ENCODE peak calls at places on chromosomes 4 and X, in four cellular contexts. I is BE2C; F is right lobe of liver; L is CD8-positive, alpha-beta T cell. Y is an unnamed sample. For H3K4me1, the result is how much of the 10 kb centered on the place peaks cover.

GRCh38 chrX:25726539-25726938 is 411.6 kb upstream of the MAGEB18 start:
- DNase-seq in L (no peak), I (no peak), F (no peak), Y (no peak)

GRCh38 chr4:23041501-23041900 is 348.8 kb downstream of the GBA3 start:
- DNase-seq in L (no peak), F (no peak), I (no peak), Y (no peak)

GRCh38 chr4:40046311-40046980 is 10.2 kb upstream of the N4BP2 start:
- DNase-seq in F (peak), L (no peak), I (no peak), Y (no peak)

GRCh38 chr4:56129431-56129861 is 180.7 kb downstream of the CEP135 start:
- DNase-seq in L (no peak), I (peak), F (peak), Y (peak)

GRCh38 chr4:175419120-175419774 is 392.8 kb downstream of the GPM6A start:
- DNase-seq in F (no peak), I (no peak), L (no peak), Y (no peak)

GRCh38 chr4:67332627-67333026 is 212.7 kb downstream of the CENPC start:
- DNase-seq in I (peak), F (no peak), L (no peak), Y (peak)

GRCh38 chrX:133749370-133749769 is 236.0 kb downstream of the GPC3 start:
- DNase-seq in L (no peak), F (no peak), I (no peak), Y (no peak)

GRCh38 chr4:83393908-83394307 is 59.3 kb upstream of the HPSE start:
- DNase-seq in L (no peak), F (no peak), I (no peak), Y (no peak)

GRCh38 chr4:162010362-162010761 is 153.4 kb downstream of the FSTL5 start:
- DNase-seq in F (no peak), I (no peak), L (no peak), Y (no peak)

GRCh38 chr4:182143822-182144620 is 99.2 kb upstream of the TENM3 start:
- DNase-seq in L (no peak), I (peak), F (peak), Y (peak)

GRCh38 chrX:8607326-8607725 is 124.6 kb downstream of the ANOS1 start:
- DNase-seq in I (no peak), F (no peak), L (no peak), Y (no peak)

GRCh38 chr4:15362541-15362940 is 65.3 kb upstream of the C1QTNF7 start:
- DNase-seq in L (no peak), F (no peak), I (no peak), Y (no peak)

GRCh38 chrX:44775726-44776125 is 68.1 kb upstream of the DUSP21 start:
- DNase-seq in L (no peak), F (no peak), I (no peak), Y (no peak)

GRCh38 chr4:168304744-168305459 is 13.7 kb downstream of the DDX60 start:
- DNase-seq in L (no peak), F (no peak), I (no peak), Y (no peak)

GRCh38 chr4:100366213-100366612 is 151.6 kb downstream of the EMCN start:
- DNase-seq in L (no peak), F (no peak), I (no peak), Y (peak)

GRCh38 chr4:181897935-181898334 is 345.3 kb upstream of the TENM3 start:
- DNase-seq in I (no peak), F (no peak), L (no peak), Y (no peak)

GRCh38 chrX:2828404-2829065 is at the start of gene GYG2:
- DNase-seq in F (peak), I (peak), L (no peak), Y (peak)

GRCh38 chr4:137375111-137375850 is 157.0 kb downstream of the PCDH18 start:
- DNase-seq in F (no peak), L (no peak), I (no peak), Y (no peak)

GRCh38 chrX:48468693-48469691 is 1.1 kb downstream of the SLC38A5 start:
- DNase-seq in F (no peak), L (no peak), I (no peak), Y (peak)

GRCh38 chrX:25012433-25012735 is 3.4 kb downstream of the ARX start:
- DNase-seq in I (no peak), F (no peak), L (no peak), Y (peak)

GRCh38 chrX:115650916-115651315 is 89.9 kb downstream of the PLS3 start:
- DNase-seq in F (no peak), I (peak), L (no peak), Y (peak)

GRCh38 chrX:110168585-110168984 is 149.3 kb downstream of the AMMECR1 start:
- DNase-seq in I (no peak), L (no peak), F (no peak), Y (no peak)

GRCh38 chrX:119729408-119730201 is 28.8 kb upstream of the SOWAHD start:
- DNase-seq in L (peak), I (peak), F (peak), Y (peak)

GRCh38 chrX:101999644-102000539 is 68.1 kb upstream of the ZMAT1 start:
- DNase-seq in L (no peak), I (no peak), F (no peak), Y (peak)

GRCh38 chr4:176735300-176735699 is 57.4 kb downstream of the VEGFC start:
- DNase-seq in L (no peak), I (no peak), F (no peak), Y (no peak)

GRCh38 chr4:14920759-14921313 is 81.4 kb upstream of the CPEB2 start:
- DNase-seq in F (no peak), I (no peak), L (no peak), Y (no peak)

GRCh38 chr4:85953651-85954018 is 406.2 kb downstream of the MAPK10 start:
- DNase-seq in L (no peak), I (no peak), F (no peak), Y (no peak)

GRCh38 chrX:140918398-140919043 is 83.9 kb upstream of the SPANXB1 start:
- DNase-seq in F (no peak), I (peak), L (no peak), Y (peak)

GRCh38 chrX:9897761-9898161 is 69.4 kb upstream of the CLDN34 start:
- DNase-seq in L (no peak), I (no peak), F (no peak), Y (no peak)

GRCh38 chrX:3713225-3713936 is at the start of gene PRKX:
- DNase-seq in F (peak), L (peak), I (peak), Y (peak)

GRCh38 chrX:53678667-53679066 is 7.9 kb downstream of the HUWE1 start:
- DNase-seq in I (no peak), F (no peak), L (no peak), Y (no peak)

GRCh38 chrX:121000589-121000988 is 15.0 kb upstream of the CT47A1 start:
- DNase-seq in I (no peak), L (no peak), F (no peak), Y (no peak)

GRCh38 chr4:24809376-24809775 is 14.0 kb downstream of the SOD3 start:
- DNase-seq in L (no peak), F (no peak), I (no peak), Y (peak)

GRCh38 chr4:27886075-27886474 is 1025.4 kb downstream of the STIM2 start:
- DNase-seq in F (no peak), I (no peak), L (no peak), Y (no peak)

GRCh38 chr4:125677665-125678307 is 363.0 kb downstream of the FAT4 start:
- DNase-seq in L (no peak), F (no peak), I (no peak), Y (no peak)

GRCh38 chr4:83552085-83552484 is 16.2 kb downstream of the GPAT3 start:
- DNase-seq in I (peak), F (no peak), L (no peak), Y (no peak)

GRCh38 chrX:24902808-24903207 is 113.0 kb downstream of the ARX start:
- DNase-seq in L (no peak), I (no peak), F (no peak), Y (no peak)

GRCh38 chrX:153519569-153520285 is 2.3 kb downstream of the ATP2B3 start:
- DNase-seq in F (no peak), I (no peak), L (no peak), Y (no peak)

GRCh38 chr4:102627831-102628523 is 126.8 kb downstream of the NFKB1 start:
- DNase-seq in L (no peak), F (no peak), I (no peak), Y (no peak)

GRCh38 chr4:77149789-77150188 is 7.2 kb upstream of the CCNG2 start:
- DNase-seq in L (no peak), F (no peak), I (no peak), Y (no peak)
- H3K4me1 ChIP-seq in L (under half), F (under half), I (under half), Y (under half)

GRCh38 chr4:146959692-146960091 is 14.0 kb upstream of the TTC29 start:
- DNase-seq in I (no peak), L (no peak), F (no peak), Y (no peak)
- TF ChIP-seq CTCF in I (no peak), L (no peak), F (no peak), Y (no peak)

GRCh38 chr4:990746-991367 is 2.3 kb downstream of the SLC26A1 start:
- DNase-seq in I (no peak), F (peak), L (no peak), Y (no peak)

GRCh38 chr4:993111-994029 is at the start of gene SLC26A1:
- DNase-seq in F (peak), L (no peak), I (no peak), Y (no peak)

GRCh38 chr4:991451-992296 is 1.5 kb downstream of the SLC26A1 start:
- DNase-seq in I (no peak), F (peak), L (no peak), Y (no peak)

GRCh38 chr4:989722-990471 is 3.1 kb downstream of the IDUA start:
- DNase-seq in L (no peak), F (peak), I (peak), Y (no peak)

GRCh38 chr4:992297-993110 is 700 bp downstream of the SLC26A1 start:
- DNase-seq in I (no peak), F (peak), L (no peak), Y (no peak)
- H3K4me1 ChIP-seq in I (under half), F (under half), L (under half), Y (under half)

DNA sequence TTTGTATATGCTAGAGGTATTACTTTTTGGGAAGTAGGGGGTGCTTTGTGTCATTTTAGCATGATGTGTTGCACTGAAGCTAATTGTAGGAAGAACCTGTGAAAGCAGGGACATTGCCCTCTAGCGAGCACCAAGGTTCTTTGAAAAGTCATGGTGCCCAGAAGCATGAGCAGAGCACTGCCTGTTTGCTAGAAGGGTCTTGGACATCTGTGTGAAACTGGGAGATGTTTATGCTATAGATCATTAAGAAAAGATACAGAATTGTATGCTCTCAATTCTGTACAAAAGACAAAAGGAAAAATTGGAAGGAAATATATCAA is 14.7 kb downstream of the GRPR start:
- DNase-seq in L (no peak), I (peak), F (no peak), Y (peak)
- TF ChIP-seq CTCF in L (no peak), I (peak), F (peak), Y (peak)

GRCh38 chr4:7172508-7172907 is 19.8 kb upstream of the SORCS2 start:
- DNase-seq in I (no peak), L (no peak), F (no peak), Y (no peak)
- H3K4me1 ChIP-seq in I (under half), L (under half), F (under half), Y (under half)

DNA sequence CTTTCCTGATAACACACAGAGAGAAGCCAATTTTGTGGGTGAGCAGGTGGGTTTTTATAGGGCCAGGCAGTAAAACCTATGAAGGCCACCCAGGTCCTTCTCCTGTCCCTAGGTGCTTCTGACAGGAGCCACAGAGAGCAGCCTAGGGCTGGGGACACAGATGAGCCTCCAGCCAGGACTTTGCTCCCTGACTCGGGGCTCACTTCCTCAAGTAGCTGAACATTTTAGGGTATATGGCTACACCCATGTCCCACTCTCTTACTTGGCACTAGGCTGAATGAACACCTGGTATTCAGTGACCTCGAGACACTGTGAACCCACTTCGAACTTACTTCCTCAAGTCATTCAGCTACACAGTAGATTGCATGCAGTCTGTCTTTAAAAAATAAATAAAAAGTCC is 217.3 kb downstream of the MID1IP1 start:
- DNase-seq in I (no peak), L (no peak), F (no peak), Y (no peak)
- TF ChIP-seq CTCF in I (no peak), L (no peak), F (no peak), Y (no peak)

DNA sequence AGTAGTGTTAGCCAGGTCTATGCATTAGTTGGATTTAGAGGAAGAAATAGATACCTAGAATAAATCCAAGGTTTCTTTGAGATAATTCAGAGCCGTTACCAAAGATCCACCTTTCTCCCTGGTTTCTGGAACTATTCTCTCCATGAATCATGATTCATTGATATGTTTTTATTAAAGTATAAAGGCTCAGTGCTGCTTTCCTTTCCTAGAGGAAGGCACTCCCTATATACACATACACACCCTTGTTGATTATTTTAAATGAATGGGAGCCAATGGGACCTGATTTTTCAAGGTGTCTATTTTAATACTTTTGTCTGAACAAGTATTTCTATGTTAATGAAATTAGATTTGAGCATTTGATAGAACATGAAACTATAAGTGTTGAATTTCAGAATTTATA is 146.8 kb upstream of the SPRY1 start:
- DNase-seq in F (no peak), I (no peak), L (no peak), Y (no peak)
- H3K4me1 ChIP-seq in F (under half), I (under half), L (under half), Y (under half)